ENCODE peak calls at places on chromosomes 13 and 19, in seven cellular contexts. One of them, this sample, is unnamed.

GRCh38 chr13:40640202-40640601 is 26.2 kb downstream of the FOXO1 start:
- DNase-seq in activated T-helper 1 cell treated with anti-CD3 and anti-CD28 coated beads, Interleukin-2, amount 50 U/mL, for 16 hours: no peak
- DNase-seq in activated CD8-positive, alpha-beta memory T cell treated with anti-CD3 and anti-CD28 coated beads for 48 hours: no peak
- DNase-seq in cardiac muscle cell: no peak
- DNase-seq in GM10248: no peak
- DNase-seq in ascending aorta: no peak
- DNase-seq in T-helper 1 cell: no peak
- DNase-seq in this sample: no peak

GRCh38 chr13:34294483-34295129 is 476.7 kb downstream of the RFC3 start:
- DNase-seq in activated T-helper 1 cell treated with anti-CD3 and anti-CD28 coated beads, Interleukin-2, amount 50 U/mL, for 16 hours: no peak
- DNase-seq in activated CD8-positive, alpha-beta memory T cell treated with anti-CD3 and anti-CD28 coated beads for 48 hours: no peak
- DNase-seq in cardiac muscle cell: peak
- DNase-seq in GM10248: no peak
- DNase-seq in ascending aorta: no peak
- DNase-seq in T-helper 1 cell: no peak
- DNase-seq in this sample: no peak

GRCh38 chr13:112871742-112872141 is 97.3 kb upstream of the MCF2L start:
- DNase-seq in activated T-helper 1 cell treated with anti-CD3 and anti-CD28 coated beads, Interleukin-2, amount 50 U/mL, for 16 hours: no peak
- DNase-seq in activated CD8-positive, alpha-beta memory T cell treated with anti-CD3 and anti-CD28 coated beads for 48 hours: no peak
- DNase-seq in cardiac muscle cell: no peak
- DNase-seq in GM10248: no peak
- DNase-seq in ascending aorta: no peak
- DNase-seq in T-helper 1 cell: no peak
- DNase-seq in this sample: no peak

GRCh38 chr13:52061587-52061986 is 37.1 kb downstream of the UTP14C start:
- DNase-seq in activated T-helper 1 cell treated with anti-CD3 and anti-CD28 coated beads, Interleukin-2, amount 50 U/mL, for 16 hours: no peak
- DNase-seq in activated CD8-positive, alpha-beta memory T cell treated with anti-CD3 and anti-CD28 coated beads for 48 hours: no peak
- DNase-seq in cardiac muscle cell: peak
- DNase-seq in GM10248: no peak
- DNase-seq in ascending aorta: no peak
- DNase-seq in T-helper 1 cell: no peak
- DNase-seq in this sample: no peak

GRCh38 chr13:43273362-43273761 is 250.0 kb downstream of the DNAJC15 start:
- DNase-seq in activated T-helper 1 cell treated with anti-CD3 and anti-CD28 coated beads, Interleukin-2, amount 50 U/mL, for 16 hours: no peak
- DNase-seq in activated CD8-positive, alpha-beta memory T cell treated with anti-CD3 and anti-CD28 coated beads for 48 hours: no peak
- DNase-seq in cardiac muscle cell: no peak
- DNase-seq in GM10248: no peak
- DNase-seq in ascending aorta: no peak
- DNase-seq in T-helper 1 cell: no peak
- DNase-seq in this sample: no peak

GRCh38 chr13:61685683-61686013 is 270.0 kb upstream of the PCDH20 start:
- DNase-seq in activated T-helper 1 cell treated with anti-CD3 and anti-CD28 coated beads, Interleukin-2, amount 50 U/mL, for 16 hours: no peak
- DNase-seq in activated CD8-positive, alpha-beta memory T cell treated with anti-CD3 and anti-CD28 coated beads for 48 hours: no peak
- DNase-seq in cardiac muscle cell: no peak
- DNase-seq in GM10248: no peak
- DNase-seq in ascending aorta: no peak
- DNase-seq in T-helper 1 cell: no peak
- DNase-seq in this sample: no peak

GRCh38 chr13:46010148-46010547 is 42.4 kb downstream of the ZC3H13 start:
- DNase-seq in activated T-helper 1 cell treated with anti-CD3 and anti-CD28 coated beads, Interleukin-2, amount 50 U/mL, for 16 hours: no peak
- DNase-seq in activated CD8-positive, alpha-beta memory T cell treated with anti-CD3 and anti-CD28 coated beads for 48 hours: no peak
- DNase-seq in cardiac muscle cell: no peak
- DNase-seq in GM10248: no peak
- DNase-seq in ascending aorta: no peak
- DNase-seq in T-helper 1 cell: no peak
- DNase-seq in this sample: no peak

GRCh38 chr19:54190942-54191670 is at the start of gene TSEN34:
- DNase-seq in activated T-helper 1 cell treated with anti-CD3 and anti-CD28 coated beads, Interleukin-2, amount 50 U/mL, for 16 hours: peak
- DNase-seq in activated CD8-positive, alpha-beta memory T cell treated with anti-CD3 and anti-CD28 coated beads for 48 hours: peak
- DNase-seq in cardiac muscle cell: peak
- DNase-seq in GM10248: peak
- DNase-seq in ascending aorta: peak
- DNase-seq in T-helper 1 cell: peak
- DNase-seq in this sample: peak

GRCh38 chr13:38767506-38768265 is 80.8 kb downstream of the FREM2 start:
- DNase-seq in activated T-helper 1 cell treated with anti-CD3 and anti-CD28 coated beads, Interleukin-2, amount 50 U/mL, for 16 hours: no peak
- DNase-seq in activated CD8-positive, alpha-beta memory T cell treated with anti-CD3 and anti-CD28 coated beads for 48 hours: no peak
- DNase-seq in cardiac muscle cell: peak
- DNase-seq in GM10248: no peak
- DNase-seq in ascending aorta: no peak
- DNase-seq in T-helper 1 cell: no peak
- DNase-seq in this sample: no peak

GRCh38 chr13:42815686-42816085 is 34.3 kb downstream of the FAM216B start:
- DNase-seq in activated T-helper 1 cell treated with anti-CD3 and anti-CD28 coated beads, Interleukin-2, amount 50 U/mL, for 16 hours: no peak
- DNase-seq in activated CD8-positive, alpha-beta memory T cell treated with anti-CD3 and anti-CD28 coated beads for 48 hours: no peak
- DNase-seq in cardiac muscle cell: peak
- DNase-seq in GM10248: no peak
- DNase-seq in ascending aorta: no peak
- DNase-seq in T-helper 1 cell: no peak
- DNase-seq in this sample: no peak

GRCh38 chr13:67119481-67119883 is 110.7 kb downstream of the PCDH9 start:
- DNase-seq in activated T-helper 1 cell treated with anti-CD3 and anti-CD28 coated beads, Interleukin-2, amount 50 U/mL, for 16 hours: no peak
- DNase-seq in activated CD8-positive, alpha-beta memory T cell treated with anti-CD3 and anti-CD28 coated beads for 48 hours: no peak
- DNase-seq in cardiac muscle cell: peak
- DNase-seq in GM10248: no peak
- DNase-seq in ascending aorta: no peak
- DNase-seq in T-helper 1 cell: no peak
- DNase-seq in this sample: no peak

GRCh38 chr13:33245505-33245904 is 40.0 kb downstream of the STARD13 start:
- DNase-seq in activated T-helper 1 cell treated with anti-CD3 and anti-CD28 coated beads, Interleukin-2, amount 50 U/mL, for 16 hours: no peak
- DNase-seq in activated CD8-positive, alpha-beta memory T cell treated with anti-CD3 and anti-CD28 coated beads for 48 hours: no peak
- DNase-seq in cardiac muscle cell: no peak
- DNase-seq in GM10248: no peak
- DNase-seq in ascending aorta: no peak
- DNase-seq in T-helper 1 cell: no peak
- DNase-seq in this sample: no peak

GRCh38 chr13:112959701-112960542 is 9.1 kb upstream of the MCF2L start:
- DNase-seq in activated T-helper 1 cell treated with anti-CD3 and anti-CD28 coated beads, Interleukin-2, amount 50 U/mL, for 16 hours: no peak
- DNase-seq in activated CD8-positive, alpha-beta memory T cell treated with anti-CD3 and anti-CD28 coated beads for 48 hours: no peak
- DNase-seq in cardiac muscle cell: no peak
- DNase-seq in GM10248: no peak
- DNase-seq in ascending aorta: no peak
- DNase-seq in T-helper 1 cell: no peak
- DNase-seq in this sample: no peak

GRCh38 chr19:5035817-5036732 is 67.2 kb downstream of the KDM4B start:
- DNase-seq in activated T-helper 1 cell treated with anti-CD3 and anti-CD28 coated beads, Interleukin-2, amount 50 U/mL, for 16 hours: no peak
- DNase-seq in activated CD8-positive, alpha-beta memory T cell treated with anti-CD3 and anti-CD28 coated beads for 48 hours: no peak
- DNase-seq in cardiac muscle cell: no peak
- DNase-seq in GM10248: no peak
- DNase-seq in ascending aorta: no peak
- DNase-seq in T-helper 1 cell: no peak
- DNase-seq in this sample: no peak

GRCh38 chr13:30847697-30848307 is 58.3 kb upstream of the MEDAG start:
- DNase-seq in activated T-helper 1 cell treated with anti-CD3 and anti-CD28 coated beads, Interleukin-2, amount 50 U/mL, for 16 hours: no peak
- DNase-seq in activated CD8-positive, alpha-beta memory T cell treated with anti-CD3 and anti-CD28 coated beads for 48 hours: no peak
- DNase-seq in cardiac muscle cell: peak
- DNase-seq in GM10248: no peak
- DNase-seq in ascending aorta: peak
- DNase-seq in T-helper 1 cell: no peak
- DNase-seq in this sample: no peak

GRCh38 chr19:18875726-18876125 is 20.2 kb downstream of the CERS1 start:
- DNase-seq in activated T-helper 1 cell treated with anti-CD3 and anti-CD28 coated beads, Interleukin-2, amount 50 U/mL, for 16 hours: no peak
- DNase-seq in activated CD8-positive, alpha-beta memory T cell treated with anti-CD3 and anti-CD28 coated beads for 48 hours: no peak
- DNase-seq in cardiac muscle cell: no peak
- DNase-seq in GM10248: no peak
- DNase-seq in ascending aorta: no peak
- DNase-seq in T-helper 1 cell: no peak
- DNase-seq in this sample: no peak

GRCh38 chr13:19769854-19770253 is 12.9 kb downstream of the PSPC1 start:
- DNase-seq in activated T-helper 1 cell treated with anti-CD3 and anti-CD28 coated beads, Interleukin-2, amount 50 U/mL, for 16 hours: no peak
- DNase-seq in activated CD8-positive, alpha-beta memory T cell treated with anti-CD3 and anti-CD28 coated beads for 48 hours: no peak
- DNase-seq in cardiac muscle cell: no peak
- DNase-seq in GM10248: no peak
- DNase-seq in ascending aorta: no peak
- DNase-seq in T-helper 1 cell: no peak
- DNase-seq in this sample: no peak

GRCh38 chr19:41551212-41551610 is 24.8 kb upstream of the CEACAM21 start:
- DNase-seq in activated T-helper 1 cell treated with anti-CD3 and anti-CD28 coated beads, Interleukin-2, amount 50 U/mL, for 16 hours: no peak
- DNase-seq in activated CD8-positive, alpha-beta memory T cell treated with anti-CD3 and anti-CD28 coated beads for 48 hours: no peak
- DNase-seq in cardiac muscle cell: no peak
- DNase-seq in GM10248: no peak
- DNase-seq in ascending aorta: no peak
- DNase-seq in T-helper 1 cell: no peak
- DNase-seq in this sample: no peak

GRCh38 chr13:40477623-40478608 is 188.5 kb downstream of the FOXO1 start:
- DNase-seq in activated T-helper 1 cell treated with anti-CD3 and anti-CD28 coated beads, Interleukin-2, amount 50 U/mL, for 16 hours: no peak
- DNase-seq in activated CD8-positive, alpha-beta memory T cell treated with anti-CD3 and anti-CD28 coated beads for 48 hours: no peak
- DNase-seq in cardiac muscle cell: peak
- DNase-seq in GM10248: no peak
- DNase-seq in ascending aorta: no peak
- DNase-seq in T-helper 1 cell: no peak
- DNase-seq in this sample: no peak

GRCh38 chr19:925087-925911 is 536 bp upstream of the ARID3A start:
- DNase-seq in activated T-helper 1 cell treated with anti-CD3 and anti-CD28 coated beads, Interleukin-2, amount 50 U/mL, for 16 hours: peak
- DNase-seq in activated CD8-positive, alpha-beta memory T cell treated with anti-CD3 and anti-CD28 coated beads for 48 hours: peak
- DNase-seq in cardiac muscle cell: peak
- DNase-seq in GM10248: peak
- DNase-seq in ascending aorta: no peak
- DNase-seq in T-helper 1 cell: peak
- DNase-seq in this sample: peak

GRCh38 chr13:110546933-110547332 is 14.6 kb downstream of the RAB20 start:
- DNase-seq in activated T-helper 1 cell treated with anti-CD3 and anti-CD28 coated beads, Interleukin-2, amount 50 U/mL, for 16 hours: no peak
- DNase-seq in activated CD8-positive, alpha-beta memory T cell treated with anti-CD3 and anti-CD28 coated beads for 48 hours: no peak
- DNase-seq in cardiac muscle cell: peak
- DNase-seq in GM10248: no peak
- DNase-seq in ascending aorta: peak
- DNase-seq in T-helper 1 cell: no peak
- DNase-seq in this sample: no peak

This sample was measured in naive thymus-derived CD8-positive, alpha-beta T cell.